ENCODE peak calls at places on chromosome 10, in ten cellular contexts. E is activated T-cell treated with anti-CD3 and anti-CD28 coated beads, Interleukin-2, amount 50 U/mL, for 24 hours; X is Ammon's horn; M is occipital lobe; B is activated CD4-positive, alpha-beta memory T cell treated with anti-CD3 and anti-CD28 coated beads for 36 hours; O is right cardiac atrium; R is GM20000; D is activated CD4-positive, alpha-beta T cell treated with anti-CD3 and anti-CD28 coated beads, Interleukin-2, amount 10 ng/mL, durations not matched to agents 7 days and 5 days; V is dorsolateral prefrontal cortex; Y is GM19239. F is an unnamed sample.

GRCh38 chr10:56091872-56092271 is 269.2 kb downstream of the ZWINT start:
- DNase-seq in E (no peak), X (peak), M (no peak), B (no peak), O (no peak), R (no peak), D (no peak), V (no peak), Y (no peak), F (no peak)

GRCh38 chr10:101660268-101660667 is 34.7 kb downstream of the FBXW4 start:
- DNase-seq in E (no peak), X (no peak), M (no peak), B (no peak), O (no peak), R (no peak), D (no peak), V (no peak), Y (no peak), F (no peak)

GRCh38 chr10:70503776-70504175 is 25.2 kb downstream of the PALD1 start:
- DNase-seq in E (no peak), X (no peak), M (no peak), B (no peak), O (no peak), R (no peak), D (no peak), V (peak), Y (no peak), F (no peak)

GRCh38 chr10:8017276-8017675 is 37.2 kb upstream of the GATA3 start:
- DNase-seq in E (no peak), X (no peak), M (no peak), B (no peak), O (no peak), R (no peak), D (no peak), V (no peak), Y (no peak), F (no peak)

GRCh38 chr10:18665815-18666558 is 6.8 kb downstream of the ARL5B start:
- DNase-seq in E (no peak), X (no peak), M (no peak), B (no peak), O (no peak), R (no peak), D (no peak), V (no peak), Y (no peak), F (no peak)

GRCh38 chr10:75247797-75248196 is 12.0 kb upstream of the COMTD1 start:
- DNase-seq in E (no peak), X (no peak), M (no peak), B (no peak), O (no peak), R (no peak), D (no peak), V (peak), Y (no peak), F (peak)

GRCh38 chr10:112087953-112088352 is 95.6 kb downstream of the GPAM start:
- DNase-seq in E (no peak), X (no peak), M (no peak), B (no peak), O (no peak), R (no peak), D (no peak), V (no peak), Y (no peak), F (no peak)

GRCh38 chr10:110834622-110835219 is 37.0 kb upstream of the PDCD4 start:
- DNase-seq in E (peak), X (no peak), M (no peak), B (no peak), O (peak), R (no peak), D (peak), V (no peak), Y (no peak), F (no peak)

GRCh38 chr10:105075031-105075430 is 433.9 kb downstream of the SORCS3 start:
- DNase-seq in E (no peak), X (no peak), M (no peak), B (no peak), O (no peak), R (no peak), D (no peak), V (no peak), Y (no peak), F (no peak)

GRCh38 chr10:13272164-13272571 is 27.7 kb downstream of the PHYH start:
- DNase-seq in E (no peak), X (peak), M (peak), B (no peak), O (peak), R (no peak), D (no peak), V (peak), Y (no peak), F (peak)

GRCh38 chr10:29634764-29635625 is at the start of gene SVIL:
- DNase-seq in E (no peak), X (no peak), M (no peak), B (no peak), O (peak), R (no peak), D (no peak), V (no peak), Y (no peak), F (peak)

GRCh38 chr10:131725736-131726459 is 174.9 kb upstream of the PPP2R2D start:
- DNase-seq in E (no peak), X (no peak), M (no peak), B (no peak), O (no peak), R (no peak), D (no peak), V (no peak), Y (no peak), F (peak)

GRCh38 chr10:99364125-99364524 is 35.0 kb downstream of the CNNM1 start:
- DNase-seq in E (no peak), X (no peak), M (no peak), B (no peak), O (no peak), R (no peak), D (no peak), V (no peak), Y (no peak), F (no peak)

GRCh38 chr10:79104264-79104954 is 35.6 kb downstream of the ZMIZ1 start:
- DNase-seq in E (no peak), X (peak), M (no peak), B (no peak), O (peak), R (no peak), D (no peak), V (no peak), Y (no peak), F (no peak)

GRCh38 chr10:74821501-74821900 is 4.9 kb upstream of the KAT6B start:
- DNase-seq in E (no peak), X (no peak), M (no peak), B (no peak), O (no peak), R (no peak), D (no peak), V (no peak), Y (no peak), F (no peak)

GRCh38 chr10:133276435-133277201 is at the start of gene ADAM8:
- DNase-seq in E (peak), X (no peak), M (no peak), B (peak), O (no peak), R (peak), D (peak), V (no peak), Y (peak), F (no peak)

GRCh38 chr10:96228408-96229019 is 42.9 kb downstream of the BLNK start:
- DNase-seq in E (no peak), X (no peak), M (no peak), B (no peak), O (no peak), R (no peak), D (no peak), V (no peak), Y (no peak), F (no peak)

GRCh38 chr10:29957887-29958330 is 101.5 kb downstream of the JCAD start:
- DNase-seq in E (no peak), X (no peak), M (no peak), B (no peak), O (peak), R (no peak), D (no peak), V (no peak), Y (no peak), F (peak)

GRCh38 chr10:132700168-132701098 is 85.5 kb downstream of the NKX6-2 start:
- DNase-seq in E (no peak), X (peak), M (no peak), B (no peak), O (peak), R (no peak), D (no peak), V (no peak), Y (no peak), F (peak)

GRCh38 chr10:62584216-62584615 is 210.0 kb downstream of the ZNF365 start:
- DNase-seq in E (no peak), X (no peak), M (no peak), B (no peak), O (no peak), R (no peak), D (no peak), V (no peak), Y (no peak), F (no peak)

GRCh38 chr10:74460812-74461211 is 309.8 kb downstream of the ADK start:
- DNase-seq in E (no peak), X (peak), M (no peak), B (no peak), O (no peak), R (peak), D (no peak), V (no peak), Y (no peak), F (no peak)

GRCh38 chr10:19054289-19054688 is 5.7 kb downstream of the MALRD1 start:
- DNase-seq in E (no peak), X (no peak), M (no peak), B (no peak), O (no peak), R (no peak), D (no peak), V (no peak), Y (no peak), F (no peak)

GRCh38 chr10:127161482-127161881 is 34.9 kb downstream of the INSYN2A start:
- DNase-seq in E (no peak), X (no peak), M (no peak), B (no peak), O (no peak), R (no peak), D (no peak), V (no peak), Y (no peak), F (no peak)

GRCh38 chr10:58740620-58741369 is 228.1 kb downstream of the BICC1 start:
- DNase-seq in E (no peak), X (no peak), M (no peak), B (no peak), O (peak), R (no peak), D (no peak), V (no peak), Y (no peak), F (peak)

GRCh38 chr10:120138689-120139088 is 246.2 kb downstream of the SEC23IP start:
- DNase-seq in E (no peak), X (no peak), M (no peak), B (no peak), O (no peak), R (no peak), D (no peak), V (no peak), Y (no peak), F (no peak)

GRCh38 chr10:29746080-29746797 is 111.5 kb upstream of the SVIL start:
- DNase-seq in E (no peak), X (no peak), M (no peak), B (no peak), O (no peak), R (no peak), D (no peak), V (no peak), Y (no peak), F (no peak)

GRCh38 chr10:722281-723060 is 33.0 kb upstream of the DIP2C start:
- DNase-seq in E (no peak), X (no peak), M (no peak), B (no peak), O (no peak), R (no peak), D (no peak), V (no peak), Y (no peak), F (no peak)

GRCh38 chr10:79116801-79117723 is 48.3 kb downstream of the ZMIZ1 start:
- DNase-seq in E (no peak), X (no peak), M (no peak), B (no peak), O (peak), R (peak), D (no peak), V (no peak), Y (peak), F (no peak)

GRCh38 chr10:103504181-103504783 is 10.8 kb downstream of the NEURL1 start:
- DNase-seq in E (peak), X (no peak), M (no peak), B (peak), O (no peak), R (no peak), D (peak), V (no peak), Y (no peak), F (peak)

GRCh38 chr10:132163278-132163765 is 23.4 kb upstream of the DPYSL4 start:
- DNase-seq in E (peak), X (no peak), M (no peak), B (peak), O (no peak), R (peak), D (peak), V (no peak), Y (peak), F (peak)

GRCh38 chr10:49759787-49760551 is 2.2 kb downstream of the OGDHL start:
- DNase-seq in E (peak), X (no peak), M (no peak), B (no peak), O (no peak), R (peak), D (no peak), V (no peak), Y (no peak), F (no peak)

GRCh38 chr10:132938472-132939329 is 3.7 kb downstream of the CFAP46 start:
- DNase-seq in E (no peak), X (no peak), M (no peak), B (peak), O (no peak), R (no peak), D (no peak), V (peak), Y (no peak), F (peak)